ENCODE peak calls at places on chromosomes 11 and 22, in four cellular contexts. D, F, R and N are unnamed samples.

GRCh38 chr11:1422481-1422880 is 32.7 kb downstream of the BRSK2 start:
- DNase-seq in R (no peak), D (no peak), F (no peak), N (no peak)

GRCh38 chr22:49415219-49415951 is 412.3 kb downstream of the BRD1 start:
- DNase-seq in F (no peak), R (no peak), D (no peak), N (no peak)

GRCh38 chr11:2781413-2782274 is 81.8 kb upstream of the KCNQ1OT1 start:
- DNase-seq in D (no peak), F (no peak), R (no peak), N (peak; percentile 2)

GRCh38 chr22:49812838-49813237 is 14.8 kb downstream of the BRD1 start:
- DNase-seq in D (no peak), R (no peak), F (no peak), N (no peak)

GRCh38 chr22:30310881-30311771 is 15.6 kb downstream of the TBC1D10A start:
- DNase-seq in R (no peak), F (no peak), D (no peak), N (no peak)

GRCh38 chr22:49503896-49504521 is 323.7 kb downstream of the BRD1 start:
- DNase-seq in D (no peak), R (no peak), F (peak; percentile 54), N (no peak)

GRCh38 chr22:36850682-36851081 is 10.1 kb upstream of the NCF4 start:
- DNase-seq in D (no peak), R (no peak), F (no peak), N (no peak)

GRCh38 chr11:60929774-60930173 is 5.5 kb downstream of the TMEM132A start:
- DNase-seq in R (no peak), D (no peak), F (no peak), N (no peak)

GRCh38 chr11:130037058-130037457 is 32.6 kb upstream of the APLP2 start:
- DNase-seq in R (no peak), D (no peak), F (peak; percentile 52), N (no peak)